ENCODE peak calls at places on chromosomes 2 and 18, in six cellular contexts. Y, G, X, B, P and W are unnamed samples.

GRCh38 chr18:63162271-63163014 is 157.1 kb downstream of the BCL2 start:
- DNase-seq in Y (no peak), X (no peak), B (peak; percentile 80), P (no peak), G (no peak), W (no peak)

GRCh38 chr18:9925369-9925768 is 11.6 kb downstream of the VAPA start:
- DNase-seq in P (no peak), B (no peak), G (no peak), X (no peak), Y (no peak), W (no peak)

GRCh38 chr2:170587117-170587516 is 128.0 kb upstream of the SP5 start:
- DNase-seq in B (no peak), X (no peak), Y (no peak), P (no peak), G (no peak), W (no peak)

GRCh38 chr2:150482111-150482510 is 5.4 kb downstream of the RND3 start:
- DNase-seq in B (no peak), G (no peak), P (no peak), X (no peak), Y (no peak), W (no peak)

GRCh38 chr2:233354971-233355574 is 779 bp downstream of the DGKD start:
- DNase-seq in G (no peak), P (no peak), Y (peak; percentile 64), B (no peak), X (no peak), W (no peak)

GRCh38 chr2:102592601-102593000 is 26.8 kb upstream of the SLC9A2 start:
- DNase-seq in P (no peak), Y (peak; percentile 57), G (no peak), B (no peak), X (peak; percentile 21), W (no peak)

GRCh38 chr2:240898108-240898730 is 2.3 kb upstream of the MAB21L4 start:
- DNase-seq in B (no peak), G (no peak), P (no peak), Y (no peak), X (no peak), W (no peak)

GRCh38 chr2:211408485-211408884 is 852.1 kb downstream of the CPS1 start:
- DNase-seq in B (no peak), G (no peak), Y (no peak), X (no peak), P (peak; percentile 42), W (no peak)

GRCh38 chr2:218168635-218169462 is 2.1 kb upstream of the CXCR1 start:
- DNase-seq in P (peak; percentile 65), X (peak; percentile 63), G (peak; percentile 47), B (no peak), Y (peak; percentile 92), W (peak; percentile 37)

GRCh38 chr2:120765911-120766757 is 30.5 kb downstream of the GLI2 start:
- DNase-seq in P (no peak), B (no peak), X (no peak), G (no peak), Y (no peak), W (no peak)

GRCh38 chr2:127508621-127509034 is 17.7 kb downstream of the IWS1 start:
- DNase-seq in Y (no peak), G (no peak), X (peak; percentile 26), P (peak; percentile 44), B (no peak), W (no peak)

GRCh38 chr2:40511661-40512213 is 59.8 kb upstream of the SLC8A1 start:
- DNase-seq in Y (no peak), P (no peak), X (no peak), G (no peak), B (no peak), W (no peak)

GRCh38 chr2:119983108-119983507 is 29.8 kb upstream of the EPB41L5 start:
- DNase-seq in P (no peak), X (no peak), B (no peak), G (no peak), Y (no peak), W (no peak)

GRCh38 chr2:206993964-206994363 is 54.6 kb downstream of the CPO start:
- DNase-seq in Y (no peak), B (no peak), G (no peak), X (no peak), P (no peak), W (no peak)

GRCh38 chr2:209830722-209831465 is 59.3 kb downstream of the UNC80 start:
- DNase-seq in B (no peak), X (no peak), G (no peak), Y (no peak), P (no peak), W (no peak)

GRCh38 chr2:71746946-71747501 is 293.7 kb downstream of the DYSF start:
- DNase-seq in B (no peak), Y (no peak), X (peak; percentile 34), P (no peak), G (no peak), W (no peak)

GRCh38 chr2:210199186-210199765 is 26.0 kb downstream of the ACADL start:
- DNase-seq in P (peak; percentile 31), G (no peak), X (peak; percentile 15), B (no peak), Y (no peak), W (no peak)

GRCh38 chr2:46847185-46847710 is 68.4 kb downstream of the MCFD2 start:
- DNase-seq in X (no peak), G (no peak), Y (no peak), B (no peak), P (peak; percentile 77), W (no peak)

GRCh38 chr2:235170536-235171510 is 219.0 kb downstream of the SH3BP4 start:
- DNase-seq in Y (no peak), X (no peak), G (no peak), P (no peak), B (no peak), W (no peak)

GRCh38 chr18:446941-447560 is 53.5 kb downstream of the COLEC12 start:
- DNase-seq in Y (no peak), X (no peak), B (no peak), G (no peak), P (no peak), W (no peak)

GRCh38 chr2:152782171-152782570 is 63.8 kb downstream of the ARL6IP6 start:
- DNase-seq in B (no peak), G (no peak), X (no peak), P (no peak), Y (no peak), W (no peak)

GRCh38 chr2:25664531-25665307 is 8.7 kb downstream of the DTNB start:
- DNase-seq in G (no peak), B (no peak), P (peak; percentile 79), Y (peak; percentile 62), X (peak; percentile 26), W (peak; percentile 19)

GRCh38 chr2:99571609-99572344 is 82.0 kb upstream of the REV1 start:
- DNase-seq in X (no peak), P (no peak), B (no peak), G (no peak), Y (no peak), W (no peak)
- TF ChIP-seq TAF1 in X (no peak), P (no peak), B (no peak), G (no peak), Y (no peak), W (no peak)

GRCh38 chr2:168246483-168247340 is 683 bp downstream of the STK39 start:
- DNase-seq in P (peak; percentile 31), G (peak; percentile 43), Y (peak; percentile 73), X (peak; percentile 56), B (no peak), W (peak; percentile 28)
- TF ChIP-seq POLR2A in P (no peak), G (no peak), Y (no peak), X (no peak), B (no peak), W (no peak)

GRCh38 chr18:11974741-11975325 is 6.5 kb upstream of the IMPA2 start:
- DNase-seq in X (no peak), P (no peak), G (no peak), Y (no peak), B (no peak), W (no peak)

GRCh38 chr18:11975721-11976120 is 5.6 kb upstream of the IMPA2 start:
- DNase-seq in X (no peak), B (no peak), P (no peak), Y (no peak), G (no peak), W (no peak)

GRCh38 chr18:11976882-11977281 is 4.4 kb upstream of the IMPA2 start:
- DNase-seq in P (no peak), G (no peak), X (no peak), B (no peak), Y (no peak), W (no peak)

GRCh38 chr18:11980148-11980554 is 1.2 kb upstream of the IMPA2 start:
- DNase-seq in P (no peak), G (no peak), Y (no peak), X (no peak), B (no peak), W (no peak)

GRCh38 chr18:11976463-11976862 is 4.8 kb upstream of the IMPA2 start:
- DNase-seq in B (no peak), X (no peak), G (no peak), P (no peak), Y (no peak), W (no peak)
- TF ChIP-seq POLR2AphosphoS5 in B (no peak), X (no peak), G (no peak), P (no peak), Y (no peak), W (no peak)

GRCh38 chr2:15655123-15655887 is 63.6 kb downstream of the DDX1 start:
- DNase-seq in Y (no peak), P (no peak), G (no peak), X (no peak), B (no peak), W (no peak)

GRCh38 chr2:15653806-15654726 is 62.4 kb downstream of the DDX1 start:
- DNase-seq in X (no peak), B (no peak), P (no peak), G (no peak), Y (no peak), W (no peak)

GRCh38 chr2:15654727-15655073 is 63.0 kb downstream of the DDX1 start:
- DNase-seq in G (no peak), X (no peak), B (no peak), P (no peak), Y (no peak), W (no peak)

GRCh38 chr2:15657759-15658158 is 66.1 kb downstream of the DDX1 start:
- DNase-seq in P (no peak), B (no peak), X (no peak), Y (no peak), G (no peak), W (no peak)

GRCh38 chr2:15656090-15656489 is 64.4 kb downstream of the DDX1 start:
- DNase-seq in G (no peak), Y (no peak), X (no peak), P (no peak), B (no peak), W (no peak)
- TF ChIP-seq TAF1 in G (no peak), Y (no peak), X (no peak), P (no peak), B (no peak), W (no peak)

GRCh38 chr2:1898461-1899395 is 154.4 kb upstream of the PXDN start:
- DNase-seq in P (no peak), B (no peak), Y (no peak), X (no peak), G (no peak), W (no peak)
- TF ChIP-seq POLR2A in P (no peak), B (no peak), Y (no peak), X (no peak), G (no peak), W (no peak)